ENCODE peak calls at places on chromosomes 2 and 18, in nine cellular contexts. I, M, Y, P, U, J, O, Z and G are unnamed samples.

GRCh38 chr2:37472959-37473358 is 128.5 kb downstream of the QPCT start:
- DNase-seq in I (peak; percentile 88), M (no peak), Y (no peak), P (no peak), U (no peak), J (no peak), O (peak; percentile 81), Z (peak; percentile 73), G (no peak)

GRCh38 chr2:163011035-163011434 is 172.5 kb upstream of the KCNH7 start:
- DNase-seq in I (no peak), M (no peak), Y (no peak), P (no peak), U (no peak), J (no peak), O (no peak), Z (no peak), G (no peak)

GRCh38 chr2:22995576-22995975 is 389.4 kb upstream of the KLHL29 start:
- DNase-seq in I (no peak), M (no peak), Y (no peak), P (no peak), U (no peak), J (no peak), O (no peak), Z (no peak), G (no peak)

GRCh38 chr2:24843461-24843860 is 50.2 kb downstream of the CENPO start:
- DNase-seq in I (no peak), M (no peak), Y (no peak), P (no peak), U (no peak), J (no peak), O (no peak), Z (no peak), G (no peak)

GRCh38 chr2:47560107-47560819 is 157.3 kb downstream of the MSH2 start:
- DNase-seq in I (no peak), M (no peak), Y (peak; percentile 43), P (no peak), U (no peak), J (no peak), O (no peak), Z (no peak), G (no peak)

GRCh38 chr18:22001912-22002487 is 167.4 kb upstream of the GATA6 start:
- DNase-seq in I (no peak), M (peak; percentile 76), Y (no peak), P (no peak), U (no peak), J (peak; percentile 71), O (no peak), Z (no peak), G (no peak)

GRCh38 chr18:65938592-65939372 is 188.0 kb downstream of the CDH7 start:
- DNase-seq in I (peak; percentile 31), M (peak; percentile 34), Y (no peak), P (no peak), U (no peak), J (peak; percentile 27), O (no peak), Z (peak; percentile 4), G (peak; percentile 1)

GRCh38 chr18:21448301-21448700 is 152.2 kb downstream of the ESCO1 start:
- DNase-seq in I (no peak), M (no peak), Y (no peak), P (no peak), U (no peak), J (no peak), O (no peak), Z (no peak), G (no peak)

GRCh38 chr2:35846-36245 is 10.5 kb downstream of the FAM110C start:
- DNase-seq in I (no peak), M (no peak), Y (no peak), P (no peak), U (no peak), J (peak; percentile 59), O (no peak), Z (peak; percentile 15), G (peak; percentile 45)

GRCh38 chr2:230172156-230172555 is 47.6 kb downstream of the SP110 start:
- DNase-seq in I (no peak), M (no peak), Y (no peak), P (no peak), U (no peak), J (no peak), O (no peak), Z (no peak), G (no peak)

GRCh38 chr2:70029814-70030409 is 57.4 kb upstream of the PCBP1 start:
- DNase-seq in I (peak; percentile 70), M (no peak), Y (peak; percentile 87), P (no peak), U (peak; percentile 80), J (peak; percentile 78), O (peak; percentile 79), Z (peak; percentile 53), G (no peak)

DNA sequence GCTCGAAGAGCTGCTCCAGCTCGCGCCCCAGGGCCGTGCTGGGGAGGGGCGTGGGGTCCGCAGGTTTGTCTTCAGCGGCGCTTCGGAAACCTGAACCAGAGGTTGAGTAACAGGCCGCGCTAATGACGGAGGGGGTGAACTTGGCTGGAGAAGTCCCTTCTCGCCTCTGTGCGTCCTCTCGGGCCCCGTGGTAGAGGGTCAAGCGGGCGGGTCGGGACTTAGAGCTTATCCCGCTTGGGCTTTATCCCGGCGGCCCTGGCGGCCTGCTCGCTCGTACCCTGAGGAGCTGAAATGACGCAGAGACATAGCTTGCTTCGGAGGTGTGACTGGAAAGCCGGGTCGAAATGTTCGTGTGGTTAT is 479 bp downstream of the RNMT start:
- DNase-seq in I (no peak), M (peak; percentile 43), Y (no peak), P (peak; percentile 70), U (no peak), J (peak; percentile 80), O (peak; percentile 56), Z (no peak), G (peak; percentile 44)
- TF ChIP-seq CTCF in I (no peak), M (no peak), Y (no peak), P (no peak), U (no peak), J (no peak), O (no peak), Z (no peak), G (no peak)

DNA sequence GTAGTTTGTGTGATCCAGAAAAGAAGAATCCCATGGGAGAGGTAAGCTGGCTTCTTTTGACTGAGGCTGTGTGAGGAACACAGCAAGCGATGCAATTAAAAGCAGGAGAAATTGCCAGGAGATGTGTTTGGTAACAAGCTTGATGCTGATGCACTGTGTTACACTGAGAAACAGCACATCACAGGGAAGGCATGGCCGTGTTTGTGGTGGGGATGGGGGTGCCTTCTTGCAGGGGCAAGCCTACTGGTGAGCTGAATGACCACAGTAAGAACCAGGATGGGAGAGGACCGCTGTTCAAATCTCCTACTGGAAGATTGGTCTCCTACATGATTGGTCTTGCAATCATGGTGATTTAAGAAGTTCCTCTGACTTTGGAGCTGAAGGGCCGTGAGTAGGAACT is 477.7 kb upstream of the HS6ST1 start:
- DNase-seq in I (no peak), M (no peak), Y (no peak), P (no peak), U (no peak), J (no peak), O (no peak), Z (no peak), G (no peak)
- H3K27ac ChIP-seq in I (no peak overlapping the region), M (no peak overlapping the region), Y (no peak overlapping the region), P (no peak overlapping the region), U (no peak overlapping the region), J (no peak overlapping the region), O (no peak overlapping the region), Z (no peak overlapping the region), G (no peak overlapping the region)

GRCh38 chr2:46313063-46313462 is 15.9 kb downstream of the EPAS1 start:
- DNase-seq in I (no peak), M (no peak), Y (no peak), P (no peak), U (no peak), J (no peak), O (no peak), Z (no peak), G (no peak)

GRCh38 chr2:46310446-46310845 is 13.2 kb downstream of the EPAS1 start:
- DNase-seq in I (no peak), M (no peak), Y (no peak), P (no peak), U (no peak), J (no peak), O (no peak), Z (no peak), G (no peak)

GRCh38 chr2:46309052-46309953 is 12.1 kb downstream of the EPAS1 start:
- DNase-seq in I (no peak), M (no peak), Y (no peak), P (no peak), U (no peak), J (peak; percentile 53), O (peak; percentile 77), Z (no peak), G (peak; percentile 98)

GRCh38 chr2:46314065-46314835 is 17.0 kb downstream of the EPAS1 start:
- DNase-seq in I (no peak), M (no peak), Y (no peak), P (no peak), U (no peak), J (no peak), O (no peak), Z (no peak), G (no peak)

DNA sequence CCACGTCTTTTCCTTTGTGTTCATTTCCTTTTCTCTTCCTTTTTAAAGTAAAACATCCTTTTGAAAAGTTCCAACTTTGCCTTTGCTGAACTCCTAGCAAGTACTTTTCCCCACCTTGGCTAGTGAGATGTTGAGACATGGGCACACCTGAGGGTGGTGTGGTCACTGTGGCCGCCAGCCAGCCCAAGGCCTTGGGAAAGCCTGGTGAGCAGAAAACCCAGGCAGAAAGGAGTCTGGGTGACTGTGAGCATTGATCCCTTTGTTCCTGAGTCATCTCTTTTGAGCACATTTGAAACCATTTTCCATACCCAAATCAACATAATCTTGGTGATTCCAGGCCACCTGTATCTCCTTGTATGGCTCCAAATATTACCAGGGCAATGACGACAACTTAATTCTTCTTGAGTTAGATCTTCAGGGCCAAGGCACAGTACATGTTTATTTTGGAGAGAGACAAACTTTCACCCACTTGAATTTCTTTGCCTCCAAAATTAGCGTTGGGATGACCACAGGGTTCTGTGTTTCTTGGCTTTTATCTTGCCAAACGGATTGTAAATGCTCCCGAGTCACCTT is 14.5 kb downstream of the EPAS1 start:
- DNase-seq in I (no peak), M (no peak), Y (no peak), P (no peak), U (no peak), J (no peak), O (no peak), Z (no peak), G (no peak)
- H3K4me1 ChIP-seq in I (peaks cover 41% of the 10 kb centered on the region), M (peaks cover 100% of the 10 kb centered on the region), Y (peaks cover 100% of the 10 kb centered on the region), P (peaks cover 8% of the 10 kb centered on the region), U (peaks cover 26% of the 10 kb centered on the region), J (peaks cover 52% of the 10 kb centered on the region), O (peaks cover 41% of the 10 kb centered on the region), Z (peaks cover 43% of the 10 kb centered on the region), G (peaks cover 47% of the 10 kb centered on the region)

DNA sequence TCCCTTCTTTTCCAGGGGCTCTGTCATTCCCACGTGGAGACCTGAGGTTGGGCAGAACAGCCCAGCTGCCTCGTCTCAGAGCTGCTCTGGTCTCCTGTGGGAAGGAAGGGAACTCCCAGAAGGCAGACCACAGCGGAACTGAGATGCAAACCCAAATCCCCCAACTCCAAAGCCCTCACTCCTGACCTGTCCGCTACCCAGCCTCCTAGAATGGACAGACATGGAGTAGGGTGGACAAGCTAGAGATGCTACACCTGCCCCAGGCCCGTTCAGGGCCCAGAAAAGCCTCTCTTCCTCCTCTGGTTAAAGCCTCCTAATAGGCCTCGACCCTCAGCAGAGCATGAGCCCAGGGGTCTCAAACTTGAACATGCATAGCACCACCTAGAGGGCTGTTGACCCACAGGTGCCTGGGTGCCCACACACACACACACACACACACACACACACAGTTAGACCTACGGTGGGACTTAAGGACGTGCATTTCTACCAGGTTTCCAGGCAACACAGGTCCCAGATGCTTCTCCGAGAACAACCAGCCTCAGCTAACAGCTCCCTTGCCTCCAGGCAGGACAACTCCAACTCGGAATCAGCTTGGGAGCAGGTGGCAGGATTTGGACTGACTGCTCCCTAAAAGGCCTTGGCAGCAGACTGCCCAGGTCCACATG is 93.5 kb downstream of the TNS1 start:
- DNase-seq in I (no peak), M (peak; percentile 38), Y (no peak), P (peak; percentile 53), U (no peak), J (no peak), O (no peak), Z (no peak), G (no peak)
- TF ChIP-seq CTCF in I (no peak), M (peak; percentile 73), Y (no peak), P (no peak), U (no peak), J (no peak), O (no peak), Z (no peak), G (peak; percentile 16)